ENCODE peak calls at places on chromosomes 3 and 15, in eight cellular contexts. V, T, B, U, O, X, R and I are unnamed samples.

GRCh38 chr3:25380222-25380739 is 47.8 kb upstream of the RARB start:
- DNase-seq in T (no peak), O (no peak), V (no peak), R (no peak), B (no peak), X (no peak), U (peak), I (peak)

GRCh38 chr3:134319894-134320293 is 54.4 kb downstream of the AMOTL2 start:
- DNase-seq in X (no peak), U (no peak), R (no peak), O (no peak), B (no peak), V (no peak), T (no peak), I (no peak)

GRCh38 chr3:43709022-43709421 is 18.3 kb downstream of the ABHD5 start:
- DNase-seq in V (no peak), T (peak), R (no peak), O (no peak), U (no peak), X (peak), B (no peak), I (peak)

GRCh38 chr3:45001738-45002137 is 24.4 kb upstream of the CLEC3B start:
- DNase-seq in U (no peak), O (no peak), V (no peak), T (no peak), R (no peak), X (no peak), B (no peak), I (no peak)

GRCh38 chr3:157089455-157090221 is 70.3 kb downstream of the CCNL1 start:
- DNase-seq in R (no peak), V (no peak), O (no peak), B (no peak), U (no peak), T (peak), X (peak), I (no peak)

GRCh38 chr15:50685976-50686467 is 575 bp downstream of the TRPM7 start:
- DNase-seq in O (peak), V (peak), B (peak), U (peak), T (no peak), X (peak), R (peak), I (peak)

GRCh38 chr3:134751831-134752230 is 43.2 kb upstream of the EPHB1 start:
- DNase-seq in U (no peak), T (no peak), R (no peak), X (no peak), V (no peak), B (no peak), O (no peak), I (no peak)

GRCh38 chr3:135125171-135125801 is 330.2 kb downstream of the EPHB1 start:
- DNase-seq in O (peak), X (peak), T (no peak), V (no peak), B (no peak), R (no peak), U (peak), I (peak)

GRCh38 chr3:111200027-111200426 is 128.4 kb downstream of the NECTIN3 start:
- DNase-seq in R (no peak), X (no peak), B (no peak), O (no peak), U (no peak), T (no peak), V (no peak), I (no peak)

GRCh38 chr3:136512391-136512790 is 239.8 kb downstream of the STAG1 start:
- DNase-seq in T (no peak), V (no peak), B (no peak), U (peak), R (no peak), X (no peak), O (no peak), I (no peak)

GRCh38 chr3:156812521-156813335 is 13.4 kb upstream of the LEKR1 start:
- DNase-seq in X (peak), T (no peak), R (peak), U (no peak), O (no peak), V (peak), B (no peak), I (peak)

GRCh38 chr15:94704946-94705345 is 473.6 kb downstream of the MCTP2 start:
- DNase-seq in R (no peak), O (no peak), T (no peak), U (no peak), B (no peak), X (no peak), V (no peak), I (no peak)

GRCh38 chr15:55915876-55916567 is 77.4 kb downstream of the NEDD4 start:
- DNase-seq in U (no peak), B (no peak), T (peak), V (no peak), X (peak), O (no peak), R (no peak), I (no peak)

GRCh38 chr3:141020139-141020940 is 30.8 kb upstream of the SPSB4 start:
- DNase-seq in R (no peak), B (no peak), T (no peak), U (no peak), O (no peak), X (no peak), V (no peak), I (peak)

GRCh38 chr3:182212479-182213076 is 500.9 kb downstream of the SOX2 start:
- DNase-seq in T (peak), X (peak), V (peak), O (no peak), U (no peak), B (no peak), R (peak), I (peak)

GRCh38 chr3:142366434-142366833 is 81.4 kb downstream of the XRN1 start:
- DNase-seq in R (no peak), T (no peak), O (peak), X (no peak), B (no peak), U (no peak), V (no peak), I (no peak)

GRCh38 chr3:65945480-65945879 is 93.2 kb downstream of the MAGI1 start:
- DNase-seq in V (no peak), B (no peak), R (no peak), O (no peak), T (no peak), X (no peak), U (no peak), I (peak)

GRCh38 chr3:151058742-151059141 is 26.7 kb upstream of the MED12L start:
- DNase-seq in R (no peak), B (no peak), O (no peak), X (peak), U (no peak), T (no peak), V (no peak), I (no peak)

GRCh38 chr3:138946554-138947302 is at the start of the genes FOXL2 and FOXL2NB:
- DNase-seq in B (no peak), X (no peak), V (no peak), T (no peak), R (no peak), U (no peak), O (no peak), I (peak)